ENCODE peak calls at places on chromosomes 16 and 17, in eight cellular contexts. W is PC-9; S is 8988T; H is MCF 10A; M is HEK293T; G is AG09319; J is effector memory CD4-positive, alpha-beta T cell; R is T-cell. I is an unnamed sample.

GRCh38 chr17:33318241-33318640 is 25.1 kb upstream of the ASIC2 start:
- DNase-seq in W (no peak), S (no peak), H (no peak), M (no peak), G (no peak), J (no peak), R (no peak), I (no peak)

GRCh38 chr17:51355314-51356083 is 95.2 kb downstream of the UTP18 start:
- DNase-seq in W (no peak), S (no peak), H (no peak), M (no peak), G (no peak), J (no peak), R (no peak), I (no peak)

GRCh38 chr17:77454560-77455095 is 313.9 kb downstream of the SEC14L1 start:
- DNase-seq in W (no peak), S (no peak), H (no peak), M (no peak), G (no peak), J (no peak), R (no peak), I (no peak)

GRCh38 chr17:57880086-57880456 is 30.2 kb upstream of the MRPS23 start:
- DNase-seq in W (no peak), S (no peak), H (no peak), M (no peak), G (no peak), J (no peak), R (no peak), I (no peak)

GRCh38 chr16:9082422-9082821 is 9.0 kb upstream of the HAPSTR1 start:
- DNase-seq in W (no peak), S (no peak), H (no peak), M (no peak), G (no peak), J (no peak), R (no peak), I (no peak)

GRCh38 chr16:50303605-50304466 is 37.5 kb downstream of the ADCY7 start:
- DNase-seq in W (no peak), S (peak), H (no peak), M (no peak), G (no peak), J (no peak), R (no peak), I (no peak)

GRCh38 chr17:76359375-76359774 is 5.7 kb upstream of the PRPSAP1 start:
- DNase-seq in W (no peak), S (no peak), H (no peak), M (no peak), G (no peak), J (no peak), R (no peak), I (no peak)

GRCh38 chr16:85554114-85554790 is 58.9 kb upstream of the GSE1 start:
- DNase-seq in W (peak), S (peak), H (peak), M (peak), G (no peak), J (peak), R (peak), I (no peak)

GRCh38 chr16:24668481-24669001 is 60.9 kb upstream of the TNRC6A start:
- DNase-seq in W (no peak), S (no peak), H (no peak), M (no peak), G (peak), J (no peak), R (no peak), I (no peak)

GRCh38 chr17:48587276-48588073 is 2.6 kb downstream of the HOXB3 start:
- DNase-seq in W (no peak), S (no peak), H (no peak), M (no peak), G (no peak), J (no peak), R (no peak), I (no peak)

GRCh38 chr16:46426336-46426735 is 194.8 kb downstream of the SHCBP1 start:
- DNase-seq in W (no peak), S (no peak), H (no peak), M (no peak), G (no peak), J (no peak), R (no peak), I (no peak)

GRCh38 chr16:71255721-71256120 is 25.2 kb upstream of the HYDIN start:
- DNase-seq in W (no peak), S (no peak), H (no peak), M (no peak), G (no peak), J (no peak), R (no peak), I (peak)

GRCh38 chr17:77285594-77286390 is 145.0 kb downstream of the SEC14L1 start:
- DNase-seq in W (peak), S (peak), H (peak), M (no peak), G (no peak), J (no peak), R (no peak), I (no peak)

GRCh38 chr17:55436224-55437164 is 14.9 kb upstream of the MMD start:
- DNase-seq in W (no peak), S (no peak), H (no peak), M (no peak), G (no peak), J (no peak), R (no peak), I (no peak)

GRCh38 chr16:79013004-79013403 is 587.5 kb downstream of the MAF start:
- DNase-seq in W (no peak), S (no peak), H (no peak), M (no peak), G (no peak), J (no peak), R (no peak), I (no peak)

GRCh38 chr16:4866586-4866985 is 19.3 kb downstream of the UBN1 start:
- DNase-seq in W (no peak), S (no peak), H (no peak), M (no peak), G (no peak), J (no peak), R (no peak), I (no peak)

GRCh38 chr17:80703109-80703508 is 158.5 kb downstream of the RPTOR start:
- DNase-seq in W (no peak), S (no peak), H (no peak), M (no peak), G (no peak), J (no peak), R (peak), I (no peak)

I was measured in neural crest cell.